ENCODE peak calls at places on chromosomes 4 and X, in five cellular contexts. G, I, W, V and U are unnamed samples.

GRCh38 chrX:13938053-13938765 is 91.5 kb downstream of the GEMIN8 start:
- DNase-seq in V (peak), W (peak), G (no peak), I (no peak), U (peak)

GRCh38 chrX:140091276-140091886 is 126.1 kb upstream of the CXorf66 start:
- DNase-seq in W (peak), G (no peak), I (no peak), V (peak), U (peak)

GRCh38 chrX:45622538-45622937 is 421.9 kb upstream of the DIPK2B start:
- DNase-seq in W (peak), G (no peak), V (no peak), I (no peak), U (no peak)

GRCh38 chr4:154911608-154912098 is 130.6 kb downstream of the RBM46 start:
- DNase-seq in G (no peak), V (no peak), I (no peak), W (no peak), U (no peak)

GRCh38 chr4:153205028-153205648 is 895 bp downstream of the TRIM2 start:
- DNase-seq in I (no peak), V (no peak), G (no peak), W (no peak), U (no peak)

GRCh38 chr4:26619784-26620183 is 35.9 kb downstream of the TBC1D19 start:
- DNase-seq in W (peak), I (no peak), V (no peak), G (no peak), U (no peak)

GRCh38 chr4:141636771-141637460 is 533 bp downstream of the IL15 start:
- DNase-seq in I (peak), W (peak), G (peak), V (peak), U (peak)

GRCh38 chrX:47224266-47224895 is 5.9 kb downstream of the CDK16 start:
- DNase-seq in W (no peak), V (no peak), G (no peak), I (no peak), U (no peak)

GRCh38 chr4:73615613-73616012 is 4.6 kb downstream of the RASSF6 start:
- DNase-seq in I (no peak), G (no peak), W (no peak), V (no peak), U (no peak)

GRCh38 chrX:15401373-15401772 is 17.2 kb upstream of the VEGFD start:
- DNase-seq in V (no peak), I (no peak), G (no peak), W (no peak), U (no peak)

GRCh38 chr4:6272863-6273660 is 3.4 kb downstream of the WFS1 start:
- DNase-seq in W (peak), I (peak), G (peak), V (peak), U (no peak)

GRCh38 chr4:10160280-10160856 is 43.8 kb upstream of the WDR1 start:
- DNase-seq in W (no peak), V (peak), I (no peak), G (peak), U (no peak)

GRCh38 chr4:3083732-3084131 is 9.3 kb downstream of the HTT start:
- DNase-seq in I (no peak), V (no peak), G (no peak), W (no peak), U (no peak)

GRCh38 chr4:146916479-146917076 is 29.1 kb downstream of the TTC29 start:
- DNase-seq in I (no peak), W (peak), G (peak), V (peak), U (peak)

GRCh38 chrX:139559383-139560042 is 29.0 kb downstream of the F9 start:
- DNase-seq in V (peak), G (peak), I (no peak), W (peak), U (peak)

GRCh38 chrX:9326369-9326768 is 138.5 kb upstream of the TBL1X start:
- DNase-seq in V (no peak), W (no peak), G (no peak), I (no peak), U (no peak)

GRCh38 chrX:44344194-44344593 is 722 bp upstream of the EFHC2 start:
- DNase-seq in W (no peak), G (no peak), V (no peak), I (no peak), U (no peak)

GRCh38 chr4:181597766-181598165 is 645.4 kb upstream of the TENM3 start:
- DNase-seq in W (peak), V (no peak), I (no peak), G (no peak), U (no peak)
- TF ChIP-seq CTCF in W (no peak), V (no peak), I (no peak), G (no peak), U (no peak)

GRCh38 chr4:71558248-71558647 is 219.4 kb downstream of the SLC4A4 start:
- DNase-seq in G (no peak), I (no peak), V (no peak), W (peak), U (no peak)

GRCh38 chr4:71549516-71550160 is 210.8 kb downstream of the SLC4A4 start:
- DNase-seq in V (no peak), W (no peak), G (peak), I (no peak), U (no peak)

GRCh38 chr4:71554025-71554424 is 215.2 kb downstream of the SLC4A4 start:
- DNase-seq in G (no peak), W (no peak), I (no peak), V (no peak), U (no peak)

GRCh38 chr4:71550220-71551190 is 211.7 kb downstream of the SLC4A4 start:
- DNase-seq in V (peak), G (peak), W (peak), I (no peak), U (no peak)

GRCh38 chr4:71553605-71554004 is 214.8 kb downstream of the SLC4A4 start:
- DNase-seq in W (peak), G (peak), I (no peak), V (peak), U (no peak)
- TF ChIP-seq CTCF in W (peak), G (peak), I (peak), V (peak), U (peak)

GRCh38 chr4:22780797-22781196 is 88.1 kb downstream of the GBA3 start:
- DNase-seq in G (no peak), V (no peak), I (no peak), W (no peak), U (no peak)
- TF ChIP-seq CTCF in G (no peak), V (no peak), I (no peak), W (no peak), U (no peak)

GRCh38 chr4:172809319-172809718 is 359.3 kb upstream of the GALNT7 start:
- DNase-seq in G (no peak), V (no peak), W (no peak), I (no peak), U (peak)
- TF ChIP-seq CTCF in G (no peak), V (no peak), W (no peak), I (no peak), U (no peak)

GRCh38 chrX:24301806-24302205 is 12.1 kb downstream of the SUPT20HL2 start:
- DNase-seq in G (no peak), W (no peak), I (no peak), V (no peak), U (no peak)

GRCh38 chrX:24301060-24301459 is 12.8 kb downstream of the SUPT20HL2 start:
- DNase-seq in V (no peak), G (no peak), W (peak), I (no peak), U (no peak)

GRCh38 chrX:24305905-24306304 is 8.0 kb downstream of the SUPT20HL2 start:
- DNase-seq in W (no peak), G (no peak), I (no peak), V (no peak), U (no peak)

DNA sequence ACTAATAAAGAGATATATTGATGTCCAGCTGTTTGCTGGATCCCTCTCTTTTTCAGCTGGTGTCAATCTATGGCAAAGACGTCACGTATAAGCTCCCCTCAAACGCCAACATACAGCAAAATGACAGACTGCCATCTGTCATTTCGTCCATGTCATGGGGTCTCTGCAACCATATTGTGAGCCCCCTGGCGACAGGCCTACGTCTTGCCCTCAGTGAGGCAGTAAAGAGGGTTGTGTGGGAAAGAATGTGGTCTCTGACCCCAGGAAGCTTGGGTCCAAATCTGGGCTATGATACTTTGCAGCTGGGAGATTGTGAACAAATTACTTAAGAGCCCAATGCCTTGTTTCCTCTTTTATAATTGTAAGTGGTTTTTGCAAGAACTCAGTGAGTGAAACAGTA is 7.4 kb downstream of the SUPT20HL2 start:
- DNase-seq in W (no peak), V (no peak), I (no peak), G (peak), U (peak)
- TF ChIP-seq CTCF in W (no peak), V (no peak), I (no peak), G (no peak), U (no peak)

DNA sequence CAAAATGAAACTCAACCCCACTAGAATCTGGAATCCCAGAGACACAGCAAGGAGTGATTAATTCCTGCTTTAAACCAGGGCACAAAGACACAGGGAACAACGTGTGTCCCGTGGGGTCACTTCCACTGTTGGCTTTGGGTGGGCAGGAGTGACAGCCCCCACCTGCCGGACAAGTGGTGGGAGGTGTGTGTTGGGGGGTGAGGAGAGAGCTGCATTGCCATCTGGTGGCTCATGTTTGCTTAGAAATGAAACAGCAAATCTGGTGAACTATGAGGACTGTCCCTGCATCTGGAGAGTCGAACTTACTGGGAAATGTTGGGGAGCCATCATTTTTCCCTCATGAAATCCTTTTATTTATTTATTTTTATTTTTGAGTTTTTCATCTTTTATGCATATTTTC is 75.9 kb upstream of the AFAP1 start:
- DNase-seq in V (peak), G (peak), W (no peak), I (no peak), U (no peak)
- TF ChIP-seq CTCF in V (peak), G (peak), W (peak), I (no peak), U (peak)

DNA sequence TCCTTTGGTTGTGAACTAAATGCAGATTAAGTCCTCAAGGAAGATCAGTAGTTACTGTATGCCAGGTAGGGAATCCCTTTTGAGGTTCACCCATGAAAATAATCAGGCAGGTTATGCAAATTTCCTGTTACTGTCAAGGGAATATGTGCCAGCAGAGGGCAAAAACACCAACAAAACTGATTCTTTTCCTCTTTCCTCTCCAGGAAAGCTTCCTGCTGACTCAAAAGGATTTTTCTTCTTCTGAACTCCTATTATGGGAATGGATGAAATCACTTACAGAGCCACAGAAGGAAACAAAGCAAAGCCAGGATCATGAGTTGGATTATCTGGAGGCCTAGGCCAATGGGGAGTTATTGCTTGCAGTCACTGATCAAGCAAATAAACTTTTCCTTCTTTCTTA is 49.8 kb downstream of the TMPRSS11F start:
- DNase-seq in W (no peak), G (no peak), I (no peak), V (no peak), U (no peak)
- TF ChIP-seq CTCF in W (no peak), G (no peak), I (no peak), V (no peak), U (peak)

DNA sequence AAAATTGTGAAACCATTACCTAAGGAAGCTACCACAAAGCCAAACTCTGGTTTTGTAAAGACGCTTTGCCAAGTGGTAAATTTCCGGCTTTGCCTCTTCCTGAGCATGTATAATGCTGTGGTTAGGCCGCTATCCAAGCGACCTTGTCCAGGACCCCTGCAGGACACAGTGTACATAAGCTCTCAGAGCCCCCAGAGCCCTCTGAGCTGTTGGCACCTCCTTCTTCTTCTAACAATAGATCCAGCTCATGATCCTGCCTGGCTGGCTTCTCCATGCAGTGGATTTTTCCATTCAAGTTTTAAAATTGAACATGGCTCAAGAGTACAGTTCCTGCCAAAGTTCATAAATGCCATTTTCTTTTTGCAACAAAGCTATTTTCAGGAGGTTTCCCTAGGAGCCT is 326.7 kb downstream of the MAPK10 start:
- DNase-seq in G (peak), I (peak), V (no peak), W (peak), U (no peak)
- TF ChIP-seq CTCF in G (peak), I (no peak), V (no peak), W (no peak), U (no peak)